ENCODE peak calls at places on chromosomes 6 and 20, in seven cellular contexts. K is ovary; T is effector memory CD4-positive, alpha-beta T cell; E is pancreas; S is neural progenitor cell; J is kidney; P is uterus. I is an unnamed sample. For H3K9me3, the result is how much of the 10 kb centered on the place peaks cover.

GRCh38 chr6:42661540-42662153 is 60.8 kb downstream of the PRPH2 start:
- DNase-seq in E (peak), J (peak), S (peak), P (peak), K (peak), T (peak), I (no peak)

GRCh38 chr6:27205375-27206278 is 41.9 kb upstream of the PRSS16 start:
- DNase-seq in S (peak), E (no peak), P (no peak), K (no peak), T (no peak), J (no peak), I (no peak)

GRCh38 chr6:166423781-166424180 is 41.0 kb upstream of the MPC1 start:
- DNase-seq in P (no peak), S (peak), E (no peak), J (peak), T (no peak), K (no peak), I (no peak)

GRCh38 chr20:23404196-23404595 is 17.1 kb downstream of the NAPB start:
- DNase-seq in P (no peak), T (no peak), S (no peak), E (no peak), J (no peak), K (no peak), I (no peak)

GRCh38 chr6:107534762-107535161 is 44.8 kb downstream of the SOBP start:
- DNase-seq in P (no peak), K (no peak), E (no peak), J (no peak), T (no peak), S (peak), I (no peak)

GRCh38 chr20:25000268-25000801 is 7.8 kb upstream of the APMAP start:
- DNase-seq in K (peak), S (no peak), E (peak), P (peak), J (peak), T (no peak), I (peak)

GRCh38 chr20:38357653-38358207 is 11.4 kb downstream of the LBP start:
- DNase-seq in J (no peak), P (no peak), T (no peak), S (no peak), K (no peak), E (no peak), I (no peak)

GRCh38 chr6:81865712-81866111 is 113.2 kb upstream of the TENT5A start:
- DNase-seq in J (no peak), E (no peak), K (no peak), T (no peak), P (no peak), S (no peak), I (no peak)

GRCh38 chr20:38932457-38933120 is 6.4 kb downstream of the FAM83D start:
- DNase-seq in T (no peak), J (no peak), P (no peak), E (no peak), S (no peak), K (no peak), I (no peak)

GRCh38 chr6:85449818-85450577 is at the start of gene NT5E:
- DNase-seq in T (no peak), S (peak), K (peak), J (peak), P (peak), E (peak), I (peak)

DNA sequence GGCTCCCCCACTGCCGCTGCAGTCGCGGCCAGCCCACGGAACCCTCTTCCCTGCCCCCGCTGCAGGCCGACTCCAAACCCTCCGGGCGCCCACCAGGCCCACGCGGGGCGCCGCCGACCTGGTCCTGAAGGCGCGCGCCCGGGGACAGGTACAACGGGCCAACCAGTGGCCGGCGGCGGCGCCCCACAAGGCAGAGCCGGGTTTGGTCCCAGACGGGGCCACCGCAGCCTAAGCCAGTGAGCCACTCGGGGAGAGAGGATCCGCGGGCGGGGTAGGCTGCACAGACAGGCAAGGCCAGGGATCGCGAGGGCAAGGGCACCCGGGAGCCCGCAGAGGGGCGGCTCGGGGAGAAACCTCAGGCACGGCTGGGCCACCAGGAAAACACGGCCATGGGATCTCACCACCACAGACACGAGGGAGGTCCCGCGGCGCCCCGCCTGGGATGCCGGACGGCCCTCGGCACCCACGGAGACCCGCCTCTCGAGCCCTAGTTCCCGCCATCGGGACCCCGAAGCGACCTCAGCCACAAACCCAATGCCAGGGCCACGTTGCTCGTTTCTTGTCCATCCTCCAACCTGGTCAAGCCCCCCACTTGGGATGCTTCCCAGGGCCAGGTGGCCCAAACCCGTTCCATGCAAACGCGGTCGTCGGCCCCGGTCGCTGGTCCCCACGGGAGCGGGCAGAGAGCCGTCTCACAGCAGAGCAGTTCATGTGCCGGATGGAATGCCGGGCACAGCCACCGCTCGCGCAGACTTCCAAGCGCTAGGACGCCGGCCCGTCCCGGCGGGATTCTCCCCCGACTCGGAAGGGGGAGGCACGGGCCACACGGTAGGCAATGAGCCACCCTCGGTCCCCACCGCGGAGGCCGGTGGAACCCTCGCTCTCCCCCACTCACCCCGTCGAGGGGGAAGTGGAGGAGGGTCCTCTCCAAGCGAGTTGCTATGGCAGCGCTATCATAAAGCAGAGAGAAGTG is 1956.6 kb upstream of the DEFB115 start:
- DNase-seq in K (no peak), P (no peak), S (no peak), E (no peak), J (peak), T (no peak), I (peak)
- H3K9me3 ChIP-seq in K (under half), P (under half), S (under half), E (under half), J (under half), T (under half), I (under half)

DNA sequence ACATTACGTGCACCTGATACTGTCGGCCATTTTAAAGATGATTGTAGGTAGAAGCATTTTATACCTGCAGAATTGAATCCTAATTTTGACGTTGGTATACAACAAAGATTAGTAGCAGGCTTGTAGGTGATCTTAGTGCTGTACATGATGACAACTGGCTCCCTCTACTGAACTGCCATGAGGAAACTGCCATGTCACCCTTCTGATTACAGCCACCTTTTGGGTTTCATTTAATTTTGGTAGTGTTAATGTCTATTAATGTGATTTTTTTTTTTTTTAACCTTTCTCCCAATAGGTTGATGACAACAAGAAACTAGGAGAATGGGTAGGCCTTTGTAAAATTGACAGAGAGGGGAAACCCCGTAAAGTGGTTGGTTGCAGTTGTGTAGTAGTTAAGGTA is 2.3 kb downstream of the RPS12 start:
- DNase-seq in T (no peak), J (no peak), E (no peak), S (no peak), P (no peak), K (no peak), I (no peak)
- H3K4me3 ChIP-seq in T (no peak), J (no peak), E (peak), S (peak), P (no peak), K (no peak), I (no peak)

DNA sequence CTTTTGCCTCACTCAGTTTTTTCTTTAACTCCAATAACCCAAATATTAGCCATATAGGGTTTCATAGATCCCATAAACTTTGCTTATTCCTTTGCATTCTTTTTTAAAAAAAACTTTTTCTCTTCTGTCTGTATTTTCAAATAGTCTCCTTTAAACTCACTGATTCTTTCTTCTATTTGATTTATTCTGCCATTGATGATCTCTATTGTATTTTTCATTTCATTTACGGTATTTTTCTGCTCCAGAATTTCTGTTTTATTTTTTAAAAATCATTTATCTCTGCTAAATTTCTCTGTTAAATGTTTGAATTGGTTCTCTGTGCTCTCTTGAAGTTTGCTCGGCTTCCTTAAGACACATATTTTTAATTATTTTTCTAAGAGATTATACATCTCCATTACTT is 573.3 kb upstream of the MAN1A1 start:
- DNase-seq in T (no peak), P (no peak), K (no peak), J (no peak), S (no peak), E (no peak), I (no peak)
- H3K9me3 ChIP-seq in T (under half), P (under half), K (under half), J (under half), S (under half), E (under half), I (under half)

DNA sequence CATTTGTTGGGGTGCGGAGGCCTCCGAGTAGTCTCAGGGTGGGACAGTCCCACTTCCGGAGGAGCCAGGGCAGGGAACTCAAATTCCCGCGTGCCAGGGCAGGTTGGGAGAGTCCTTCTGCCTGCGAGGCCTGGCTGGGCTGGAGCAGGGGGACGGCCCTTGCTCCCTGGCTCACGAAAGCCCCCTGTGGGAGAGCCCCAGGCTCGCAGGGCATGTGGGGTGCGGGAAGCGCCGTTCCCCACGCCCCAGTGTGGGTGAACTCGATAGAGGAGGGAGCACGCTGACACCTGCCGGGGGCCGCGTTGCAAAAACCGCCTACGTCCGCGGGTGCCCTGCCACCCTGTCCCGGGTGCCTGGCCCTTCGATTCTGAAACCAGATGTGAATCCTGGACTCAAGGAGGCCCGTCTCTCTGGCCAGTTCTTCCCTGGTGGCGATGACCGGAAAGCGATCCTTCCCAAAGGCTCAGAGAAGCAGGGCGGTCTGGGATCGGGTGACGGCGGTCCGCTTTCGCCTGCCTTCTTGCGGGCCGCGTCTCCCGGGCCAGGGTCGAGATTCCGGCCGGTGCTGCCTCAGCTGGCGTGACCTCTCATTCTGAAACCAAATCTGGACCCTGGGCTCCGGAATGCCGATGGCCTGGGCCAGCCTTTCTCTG is 1846.5 kb upstream of the DEFB115 start:
- DNase-seq in T (no peak), P (no peak), J (peak), K (no peak), E (no peak), S (no peak), I (no peak)
- H3K4me3 ChIP-seq in T (no peak), P (no peak), J (no peak), K (no peak), E (no peak), S (no peak), I (no peak)

GRCh38 chr6:165098165-165098564 is 211.2 kb downstream of the C6orf118 start:
- DNase-seq in S (peak), K (no peak), T (no peak), P (no peak), E (no peak), J (no peak), I (no peak)

GRCh38 chr6:165092881-165093595 is 216.4 kb downstream of the C6orf118 start:
- DNase-seq in P (no peak), J (no peak), S (no peak), T (no peak), K (no peak), E (no peak), I (no peak)

GRCh38 chr6:165091121-165091785 is 218.2 kb downstream of the C6orf118 start:
- DNase-seq in K (no peak), P (no peak), J (peak), S (no peak), T (no peak), E (no peak), I (no peak)

GRCh38 chr6:165096868-165097267 is 212.5 kb downstream of the C6orf118 start:
- DNase-seq in E (no peak), K (no peak), T (no peak), P (no peak), J (no peak), S (no peak), I (no peak)

GRCh38 chr6:165096209-165096608 is 213.2 kb downstream of the C6orf118 start:
- DNase-seq in E (no peak), J (no peak), T (no peak), S (no peak), P (no peak), K (no peak), I (no peak)
- H3K9me3 ChIP-seq in E (under half), J (under half), T (under half), S (under half), P (under half), K (under half), I (under half)

DNA sequence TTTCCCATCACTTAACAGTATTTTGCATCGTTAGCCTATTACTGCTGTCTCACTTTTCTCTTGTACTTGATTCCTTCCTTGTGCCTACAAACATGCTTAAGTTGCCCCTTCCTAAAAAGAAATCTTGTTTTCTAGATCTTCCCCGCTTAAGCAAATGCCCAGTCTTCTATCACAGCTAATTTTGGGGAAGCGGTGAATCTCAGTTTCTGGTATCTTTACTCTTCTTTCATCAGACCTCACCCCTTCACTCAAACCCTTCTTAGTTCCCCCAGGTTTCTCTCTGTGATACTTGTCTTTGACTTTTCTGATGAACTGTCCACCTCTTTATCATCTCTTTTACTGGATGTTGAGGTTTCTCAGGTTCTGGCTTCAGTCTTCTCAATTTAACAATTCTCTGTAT is 14.2 kb downstream of the VAPB start:
- DNase-seq in E (no peak), J (no peak), T (no peak), S (no peak), K (no peak), P (no peak), I (no peak)
- H3K4me3 ChIP-seq in E (no peak), J (no peak), T (no peak), S (no peak), K (no peak), P (no peak), I (no peak)

DNA sequence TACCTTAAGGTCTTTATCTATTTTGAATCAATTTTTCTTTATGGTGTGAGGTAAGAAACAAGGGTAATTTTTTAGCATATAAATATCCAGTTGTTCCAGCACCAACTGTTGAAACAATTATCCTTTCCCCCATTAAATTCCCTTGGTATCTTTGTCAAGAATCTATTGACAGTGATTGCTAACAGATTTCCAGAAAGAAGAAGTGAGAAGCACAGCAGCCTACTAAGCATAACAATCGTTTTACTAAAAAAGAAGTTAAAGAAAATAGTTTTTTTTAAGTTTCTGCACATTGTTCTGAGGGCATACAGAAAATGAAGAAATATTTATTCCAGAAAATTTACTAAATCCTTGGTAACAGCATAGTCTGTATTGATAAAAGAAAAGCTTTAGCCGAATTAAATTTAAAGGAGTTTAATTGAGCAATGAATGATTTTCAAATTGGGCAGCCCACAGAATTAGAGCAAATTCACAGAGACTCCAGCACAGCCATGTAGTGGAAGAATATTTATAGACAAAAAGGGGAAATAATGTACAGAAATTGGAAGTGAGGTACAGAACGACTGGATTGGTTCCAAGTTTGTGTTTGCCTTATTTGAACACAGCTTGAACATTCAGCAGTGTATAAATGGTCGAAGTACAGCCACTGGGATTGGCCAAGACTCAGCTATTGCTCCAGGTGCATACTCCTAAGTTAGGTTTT is 97.9 kb upstream of the UST start:
- DNase-seq in S (no peak), T (no peak), E (no peak), K (no peak), J (no peak), P (no peak), I (no peak)
- H3K9me3 ChIP-seq in S (under half), T (under half), E (under half), K (under half), J (under half), P (under half), I (under half)

GRCh38 chr6:122788208-122788607 is 850 bp upstream of the SMPDL3A start:
- DNase-seq in J (no peak), E (no peak), P (no peak), T (no peak), K (no peak), S (no peak), I (no peak)
- H3K4me3 ChIP-seq in J (peak), E (peak), P (peak), T (no peak), K (peak), S (peak), I (no peak)

GRCh38 chr6:161215193-161215592 is 58.7 kb downstream of the AGPAT4 start:
- DNase-seq in T (no peak), P (no peak), K (no peak), J (no peak), E (no peak), S (no peak), I (no peak)
- H3K9me3 ChIP-seq in T (under half), P (under half), K (under half), J (under half), E (under half), S (under half), I (under half)

DNA sequence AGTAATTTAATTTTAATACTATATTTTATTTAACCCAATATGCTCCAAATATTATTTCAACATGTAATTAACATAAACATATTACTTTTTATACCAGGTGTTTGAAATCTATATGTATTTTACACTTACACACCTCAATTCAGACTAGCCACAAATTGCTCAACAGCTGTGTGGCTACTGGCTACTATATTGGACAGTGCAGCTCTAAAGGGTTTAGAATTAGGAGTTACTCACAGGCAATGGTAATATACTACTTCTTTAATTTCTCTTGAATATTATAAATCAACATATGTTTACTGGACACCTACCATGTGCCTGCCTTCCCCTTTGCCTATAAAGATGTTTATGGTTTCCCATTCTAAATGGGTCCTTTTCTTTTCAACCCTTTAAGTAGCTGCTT is 2.3 kb downstream of the MTRF1L start:
- DNase-seq in E (no peak), K (no peak), S (no peak), P (no peak), T (no peak), J (no peak), I (no peak)
- H3K4me3 ChIP-seq in E (no peak), K (no peak), S (peak), P (no peak), T (no peak), J (peak), I (no peak)